ENCODE peak calls at places on chromosomes 6 and 20, in ten cellular contexts. B, Z, E, I, J, O, M, F, H and C are unnamed samples.

GRCh38 chr6:170284126-170284773 is 6.6 kb downstream of the DLL1 start:
- DNase-seq in B (no peak), E (no peak), J (no peak), M (peak; percentile 34), O (no peak), Z (no peak), H (no peak), F (no peak), I (no peak), C (no peak)

GRCh38 chr6:154458565-154459475 is 51.7 kb downstream of the CNKSR3 start:
- DNase-seq in Z (no peak), O (no peak), B (no peak), F (no peak), E (no peak), M (no peak), I (no peak), H (no peak), J (no peak), C (no peak)

GRCh38 chr6:27132532-27133280 is 114.8 kb upstream of the PRSS16 start:
- DNase-seq in I (peak; percentile 100), F (peak; percentile 99), B (peak; percentile 100), O (peak; percentile 77), M (peak; percentile 94), Z (peak; percentile 71), H (peak; percentile 100), J (peak; percentile 86), E (peak; percentile 88), C (peak; percentile 96)

GRCh38 chr6:4564746-4565145 is 211.5 kb upstream of the CDYL start:
- DNase-seq in Z (no peak), J (no peak), F (no peak), B (no peak), I (no peak), M (no peak), E (peak; percentile 8), H (no peak), O (no peak), C (no peak)

GRCh38 chr20:57611605-57612311 is 8.5 kb downstream of the ZBP1 start:
- DNase-seq in J (no peak), M (peak; percentile 43), H (no peak), E (no peak), F (no peak), Z (no peak), B (no peak), O (no peak), I (no peak), C (no peak)

GRCh38 chr6:10205120-10205519 is 209.8 kb downstream of the TFAP2A start:
- DNase-seq in E (no peak), H (no peak), I (no peak), B (no peak), J (no peak), Z (no peak), M (no peak), F (no peak), O (no peak), C (no peak)

GRCh38 chr20:44464514-44464913 is 11.2 kb upstream of the TTPAL start:
- DNase-seq in H (no peak), M (no peak), I (no peak), J (no peak), F (no peak), E (no peak), O (no peak), Z (no peak), B (no peak), C (no peak)

GRCh38 chr6:132354517-132355167 is 46.6 kb downstream of the MOXD1 start:
- DNase-seq in E (no peak), O (no peak), H (peak; percentile 68), Z (peak; percentile 15), B (no peak), M (peak; percentile 67), F (no peak), J (no peak), I (peak; percentile 30), C (no peak)

GRCh38 chr6:2194643-2195042 is 50.8 kb downstream of the GMDS start:
- DNase-seq in E (no peak), B (no peak), H (no peak), Z (no peak), F (no peak), M (no peak), J (no peak), O (no peak), I (no peak), C (no peak)

GRCh38 chr6:35024601-35025054 is 116.5 kb downstream of the TCP11 start:
- DNase-seq in M (no peak), F (no peak), O (peak; percentile 42), I (peak; percentile 65), H (peak; percentile 69), B (peak; percentile 29), E (no peak), Z (no peak), J (peak; percentile 82), C (peak; percentile 70)

GRCh38 chr6:127177030-127177928 is 58.8 kb downstream of the RSPO3 start:
- DNase-seq in F (peak; percentile 77), J (no peak), B (no peak), I (peak; percentile 68), E (no peak), H (peak; percentile 7), M (no peak), Z (no peak), O (no peak), C (no peak)

GRCh38 chr6:10621847-10622246 is 72.6 kb downstream of the C6orf52 start:
- DNase-seq in H (no peak), B (no peak), E (no peak), M (no peak), I (no peak), J (no peak), Z (no peak), F (no peak), O (no peak), C (no peak)

GRCh38 chr6:148997863-148998262 is 251.0 kb downstream of the UST start:
- DNase-seq in Z (no peak), B (no peak), O (no peak), E (no peak), J (no peak), F (peak; percentile 91), I (peak; percentile 69), M (no peak), H (peak; percentile 49), C (no peak)

GRCh38 chr6:150320450-150320849 is 48.4 kb upstream of the IYD start:
- DNase-seq in H (no peak), F (no peak), B (no peak), J (no peak), I (peak; percentile 27), Z (no peak), O (peak; percentile 22), M (no peak), E (no peak), C (no peak)

GRCh38 chr6:16840291-16840690 is 79.0 kb upstream of the ATXN1 start:
- DNase-seq in H (no peak), B (no peak), O (no peak), F (no peak), E (no peak), M (no peak), Z (no peak), J (no peak), I (no peak), C (no peak)

GRCh38 chr6:89311853-89312531 is 3.1 kb downstream of the GABRR2 start:
- DNase-seq in I (peak; percentile 54), J (peak; percentile 67), Z (no peak), M (no peak), H (peak; percentile 46), O (peak; percentile 48), E (peak; percentile 42), B (no peak), F (peak; percentile 32), C (no peak)

GRCh38 chr6:148407372-148407771 is 64.7 kb downstream of the SASH1 start:
- DNase-seq in B (no peak), E (no peak), H (peak; percentile 95), O (no peak), J (no peak), I (peak; percentile 91), M (no peak), F (peak; percentile 95), Z (no peak), C (no peak)

GRCh38 chr6:36154286-36154685 is 24.0 kb downstream of the MAPK13 start:
- DNase-seq in J (no peak), O (no peak), B (no peak), H (no peak), F (no peak), M (no peak), Z (no peak), E (no peak), I (no peak), C (no peak)

GRCh38 chr6:72943699-72944098 is 281.6 kb downstream of the KHDC1L start:
- DNase-seq in F (no peak), E (no peak), I (no peak), H (no peak), M (no peak), Z (no peak), J (no peak), B (no peak), O (no peak), C (no peak)

GRCh38 chr6:46473866-46474265 is 17.4 kb downstream of the RCAN2 start:
- DNase-seq in Z (no peak), I (peak; percentile 38), F (no peak), J (no peak), B (no peak), O (no peak), H (no peak), E (no peak), M (no peak), C (no peak)

GRCh38 chr6:4973972-4974885 is 29.6 kb downstream of the RPP40 start:
- DNase-seq in E (no peak), J (peak; percentile 84), O (peak; percentile 4), H (no peak), M (no peak), Z (no peak), I (peak; percentile 63), F (no peak), B (no peak), C (peak; percentile 40)

GRCh38 chr20:11174861-11175260 is 501.1 kb upstream of the JAG1 start:
- DNase-seq in B (no peak), Z (no peak), H (no peak), M (no peak), F (no peak), O (no peak), J (no peak), I (no peak), E (no peak), C (no peak)

GRCh38 chr6:106975699-106976032 is 1.1 kb upstream of the CD24 start:
- DNase-seq in J (peak; percentile 35), H (no peak), B (no peak), E (no peak), I (no peak), Z (no peak), M (no peak), O (no peak), F (no peak), C (no peak)

GRCh38 chr6:131652472-131652871 is 15.4 kb downstream of the ENPP3 start:
- DNase-seq in J (no peak), B (no peak), M (no peak), Z (no peak), O (no peak), E (no peak), F (no peak), I (peak; percentile 24), H (peak; percentile 17), C (no peak)

GRCh38 chr6:157264701-157265100 is 58.6 kb downstream of the TMEM242 start:
- DNase-seq in I (peak; percentile 38), E (no peak), H (no peak), B (no peak), O (no peak), F (no peak), M (peak; percentile 49), Z (no peak), J (no peak), C (no peak)

GRCh38 chr6:3776881-3777507 is 25.5 kb upstream of the PXDC1 start:
- DNase-seq in H (no peak), I (no peak), B (no peak), E (no peak), M (no peak), O (no peak), Z (no peak), J (peak; percentile 82), F (no peak), C (peak; percentile 49)

GRCh38 chr6:41505084-41506049 is 40.8 kb upstream of the FOXP4 start:
- DNase-seq in E (no peak), I (peak; percentile 92), B (no peak), F (peak; percentile 46), J (peak; percentile 70), O (no peak), Z (no peak), H (no peak), M (no peak), C (no peak)

GRCh38 chr6:154308986-154309385 is 47.6 kb downstream of the IPCEF1 start:
- DNase-seq in Z (no peak), J (no peak), B (no peak), O (no peak), I (no peak), E (no peak), F (no peak), M (no peak), H (no peak), C (no peak)